ENCODE peak calls at places on chromosomes 7 and 10, in four cellular contexts. I, L, Q and M are unnamed samples.

GRCh38 chr7:30572212-30572839 is 22.4 kb upstream of the GARS1 start:
- DNase-seq in I (no peak), L (no peak), Q (no peak), M (no peak)

GRCh38 chr7:8205572-8205971 is 56.4 kb downstream of the ICA1 start:
- DNase-seq in I (no peak), L (no peak), Q (no peak), M (no peak)

GRCh38 chr7:134695321-134695860 is 48.7 kb downstream of the BPGM start:
- DNase-seq in I (peak), L (no peak), Q (no peak), M (no peak)

GRCh38 chr10:5873515-5873995 is 16.1 kb downstream of the ANKRD16 start:
- DNase-seq in I (peak), L (peak), Q (peak), M (no peak)

GRCh38 chr7:130940907-130941306 is 206.9 kb upstream of the KLF14 start:
- DNase-seq in I (no peak), L (no peak), Q (no peak), M (no peak)

GRCh38 chr7:89223906-89224395 is 428.4 kb upstream of the TEX47 start:
- DNase-seq in I (no peak), L (no peak), Q (no peak), M (no peak)

GRCh38 chr7:12705878-12706277 is 18.4 kb downstream of the ARL4A start:
- DNase-seq in I (no peak), L (no peak), Q (no peak), M (no peak)

GRCh38 chr10:2791774-2792443 is 275.4 kb upstream of the PFKP start:
- DNase-seq in I (no peak), L (no peak), Q (no peak), M (no peak)

GRCh38 chr10:45599646-45600045 is 72.9 kb downstream of the ZFAND4 start:
- DNase-seq in I (no peak), L (no peak), Q (no peak), M (no peak)

GRCh38 chr7:127710635-127711034 is 58.6 kb downstream of the SND1 start:
- DNase-seq in I (no peak), L (no peak), Q (peak), M (no peak)

GRCh38 chr10:132631348-132631735 is 93.8 kb downstream of the INPP5A start:
- DNase-seq in I (peak), L (no peak), Q (no peak), M (no peak)

GRCh38 chr10:14700551-14700950 is 74.1 kb downstream of the FAM107B start:
- DNase-seq in I (no peak), L (no peak), Q (no peak), M (no peak)

GRCh38 chr7:66211429-66211828 is 6.3 kb downstream of the TPST1 start:
- DNase-seq in I (peak), L (no peak), Q (no peak), M (no peak)

GRCh38 chr10:17428616-17429097 is 25.7 kb downstream of the ST8SIA6 start:
- DNase-seq in I (no peak), L (no peak), Q (peak), M (no peak)

GRCh38 chr10:102633282-102633681 is 11.0 kb upstream of the TRIM8 start:
- DNase-seq in I (peak), L (no peak), Q (no peak), M (no peak)

GRCh38 chr10:102632394-102633062 is 11.8 kb upstream of the TRIM8 start:
- DNase-seq in I (no peak), L (no peak), Q (no peak), M (no peak)

GRCh38 chr10:102634696-102635095 is 9.6 kb upstream of the TRIM8 start:
- DNase-seq in I (no peak), L (no peak), Q (no peak), M (no peak)

GRCh38 chr10:102633848-102634247 is 10.4 kb upstream of the TRIM8 start:
- DNase-seq in I (no peak), L (no peak), Q (no peak), M (no peak)

GRCh38 chr10:102635377-102635776 is 8.9 kb upstream of the TRIM8 start:
- DNase-seq in I (no peak), L (no peak), Q (no peak), M (no peak)
- H3K27ac ChIP-seq in I (peak), L (no peak), Q (no peak), M (no peak)

DNA sequence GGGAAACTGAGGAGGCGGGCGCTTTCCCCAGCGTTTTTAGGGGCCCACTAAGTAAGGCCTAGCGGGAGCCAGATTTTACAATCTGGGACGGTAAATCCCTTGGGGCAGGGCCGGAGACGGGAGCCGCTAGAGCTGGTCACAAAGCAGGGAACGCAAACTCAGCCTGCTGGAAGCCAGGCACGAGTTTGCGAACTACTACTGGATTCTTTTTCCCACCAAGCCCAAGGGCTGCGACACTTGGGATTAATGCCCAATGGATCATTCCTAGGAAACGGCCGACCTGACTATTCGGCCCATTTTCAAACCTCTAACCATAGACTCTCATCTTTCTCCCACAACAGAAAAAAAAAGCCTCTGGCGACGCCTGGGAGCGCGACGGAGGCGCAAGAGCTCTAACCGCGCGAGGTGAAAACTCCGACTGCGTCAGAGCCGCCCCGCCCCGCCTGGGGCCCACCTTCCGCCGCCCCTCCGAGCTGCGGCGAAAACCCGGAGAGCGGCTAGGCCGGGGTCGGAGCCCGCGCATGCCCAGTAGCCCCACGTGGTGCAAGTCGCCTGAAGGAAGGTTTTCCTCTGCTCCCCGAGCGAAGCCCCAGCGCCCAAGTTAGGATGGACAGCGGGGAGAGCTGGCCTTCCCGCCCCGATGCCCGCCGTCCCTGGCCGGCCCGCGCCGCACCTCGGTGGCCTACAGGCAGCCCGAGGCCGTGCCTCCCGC is 554 bp upstream of the SGMS1 start:
- DNase-seq in I (peak), L (peak), Q (peak), M (no peak)
- TF ChIP-seq CTCF in I (no peak), L (no peak), Q (peak), M (no peak)

GRCh38 chr7:75987805-75988630 is 6.4 kb downstream of the TMEM120A start:
- DNase-seq in I (peak), L (no peak), Q (no peak), M (no peak)
- H3K27ac ChIP-seq in I (peak), L (peak), Q (no peak), M (no peak)

GRCh38 chr10:69636626-69637550 is 6.8 kb downstream of the FAM241B start:
- DNase-seq in I (no peak), L (peak), Q (no peak), M (no peak)
- TF ChIP-seq CTCF in I (no peak), L (peak), Q (no peak), M (no peak)

GRCh38 chr7:33761440-33762080 is 143.8 kb upstream of the BMPER start:
- DNase-seq in I (no peak), L (no peak), Q (no peak), M (no peak)
- H3K27ac ChIP-seq in I (no peak), L (no peak), Q (no peak), M (no peak)

GRCh38 chr10:126198681-126199080 is 189.6 kb downstream of the ADAM12 start:
- DNase-seq in I (no peak), L (no peak), Q (no peak), M (no peak)
- TF ChIP-seq CTCF in I (no peak), L (no peak), Q (no peak), M (no peak)

GRCh38 chr7:101419831-101420230 is 57.2 kb downstream of the COL26A1 start:
- DNase-seq in I (no peak), L (no peak), Q (no peak), M (no peak)
- H3K27ac ChIP-seq in I (no peak), L (no peak), Q (no peak), M (no peak)

DNA sequence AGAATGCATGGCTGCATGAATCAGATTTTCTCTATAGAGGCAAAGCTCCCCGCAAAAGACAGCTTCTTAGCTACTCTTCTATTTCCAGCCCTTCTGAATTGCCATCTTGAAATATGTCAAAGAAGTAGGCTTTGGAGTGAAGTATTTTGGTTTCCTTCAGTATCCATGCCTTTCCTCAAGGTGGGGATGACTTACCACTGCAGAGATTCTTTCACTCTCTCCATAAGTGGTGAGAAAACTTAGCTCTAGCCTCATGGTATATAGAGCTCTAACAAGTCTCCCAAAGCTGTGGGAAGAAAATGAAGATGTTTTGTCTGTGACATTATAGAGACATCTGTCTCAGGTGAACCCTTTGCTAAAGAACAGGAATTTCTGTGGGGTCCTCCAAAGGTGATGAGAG is 89.6 kb upstream of the ITGB1 start:
- DNase-seq in I (no peak), L (no peak), Q (no peak), M (no peak)
- TF ChIP-seq CTCF in I (no peak), L (no peak), Q (no peak), M (no peak)

DNA sequence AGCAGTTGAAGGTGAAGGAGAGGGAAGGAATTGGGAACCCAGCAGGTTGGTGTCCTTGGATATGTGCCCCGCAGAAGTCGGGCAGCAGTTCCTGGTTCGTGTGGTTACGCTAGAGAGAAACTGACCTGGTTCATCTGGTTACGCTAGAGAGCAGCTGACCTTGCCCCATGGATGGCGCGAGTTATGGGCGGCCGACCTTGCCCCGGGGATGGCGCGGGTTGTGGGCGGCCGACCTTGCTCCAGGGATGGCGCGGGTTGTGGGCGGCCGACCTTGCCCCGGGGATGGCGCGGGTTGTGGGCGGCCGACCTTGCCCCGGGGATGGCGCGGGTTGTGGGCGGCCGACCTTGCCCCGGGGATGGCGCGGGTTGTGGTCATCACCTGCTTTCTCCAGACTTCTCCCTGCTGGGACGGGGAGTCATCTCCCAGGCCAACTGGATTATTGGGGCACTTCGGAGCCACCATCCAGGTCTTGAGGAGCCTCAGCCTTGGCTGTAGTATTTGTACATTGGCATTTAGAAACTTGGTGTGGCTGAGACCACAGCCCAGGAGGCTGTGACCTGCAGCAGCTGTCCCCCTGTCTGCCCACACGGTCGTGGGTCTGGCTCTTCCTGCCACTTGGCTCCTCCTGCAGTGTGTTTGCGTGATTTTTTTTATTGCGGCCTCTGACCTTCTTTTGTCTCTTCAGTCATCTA is 6.1 kb downstream of the GET4 start:
- DNase-seq in I (no peak), L (no peak), Q (no peak), M (no peak)
- H3K27ac ChIP-seq in I (peak), L (peak), Q (no peak), M (no peak)

GRCh38 chr7:155259791-155260497 is 37.7 kb upstream of the INSIG1 start:
- DNase-seq in I (no peak), L (no peak), Q (no peak), M (no peak)

GRCh38 chr7:155262010-155262409 is 35.7 kb upstream of the INSIG1 start:
- DNase-seq in I (no peak), L (no peak), Q (no peak), M (no peak)

GRCh38 chr7:155260498-155260872 is 37.2 kb upstream of the INSIG1 start:
- DNase-seq in I (no peak), L (no peak), Q (no peak), M (no peak)

GRCh38 chr7:155263051-155263450 is 34.6 kb upstream of the INSIG1 start:
- DNase-seq in I (no peak), L (no peak), Q (no peak), M (no peak)

DNA sequence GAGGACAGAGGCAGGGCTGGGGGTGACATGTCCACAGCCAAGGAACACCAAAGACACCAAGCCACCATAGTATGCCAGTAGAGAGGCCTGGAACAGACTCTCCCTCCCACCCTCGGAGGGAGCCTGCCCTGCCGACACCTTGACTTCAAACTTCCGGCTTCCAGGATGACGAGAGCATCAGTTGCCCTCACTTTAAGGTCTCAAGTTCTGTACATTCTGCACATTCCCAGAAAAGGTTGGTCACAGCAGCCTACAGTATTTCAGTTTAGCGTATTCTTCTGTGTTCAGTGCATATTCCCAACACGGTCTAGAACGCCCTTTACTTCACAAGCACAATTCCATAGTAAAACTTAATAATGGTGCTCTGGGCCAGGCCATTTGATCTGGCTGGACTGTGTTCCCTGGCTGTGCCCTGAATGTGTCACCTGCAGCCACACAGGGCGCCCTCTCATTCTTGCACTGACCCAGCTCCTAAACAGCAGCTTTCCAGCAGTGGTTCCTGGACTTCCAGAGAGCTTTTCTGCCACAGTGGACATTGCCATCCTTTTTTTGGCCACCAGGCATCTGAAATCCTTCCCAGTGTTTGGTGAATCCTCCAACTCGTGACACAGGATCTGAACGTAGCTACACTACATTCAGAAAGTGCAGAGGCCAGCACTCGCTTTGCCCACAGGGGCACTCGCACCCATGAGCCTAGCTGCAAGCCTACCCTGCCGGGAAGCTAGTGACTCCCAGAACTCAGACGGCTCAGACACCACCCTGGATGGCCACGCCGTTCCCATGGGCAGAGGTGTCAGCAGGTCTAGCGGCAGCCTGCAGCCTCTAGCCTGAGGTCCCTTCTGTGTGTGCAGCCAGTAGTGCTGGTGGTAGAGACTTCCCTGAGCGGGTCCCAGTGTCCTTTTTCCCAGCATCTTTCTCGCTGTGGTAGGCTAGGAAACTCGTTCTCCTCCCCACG is 36.4 kb upstream of the INSIG1 start:
- DNase-seq in I (no peak), L (no peak), Q (no peak), M (no peak)
- TF ChIP-seq CTCF in I (no peak), L (no peak), Q (no peak), M (no peak)